ENCODE peak calls at places on chromosome 18, in five cellular contexts. One of them, this sample, is unnamed. For H3K4me1, the result is how much of the 10 kb centered on the place peaks cover.

GRCh38 chr18:34626404-34627137 is 83.5 kb upstream of the DTNA start:
- DNase-seq in mammary epithelial cell: peak
- DNase-seq in aorta: no peak
- DNase-seq in Peyer's patch: no peak
- DNase-seq in CD4-positive, CD25-positive, alpha-beta regulatory T cell: no peak
- DNase-seq in this sample: no peak

GRCh38 chr18:27844416-27844792 is 332.5 kb downstream of the CDH2 start:
- DNase-seq in mammary epithelial cell: peak
- DNase-seq in aorta: no peak
- DNase-seq in Peyer's patch: no peak
- DNase-seq in CD4-positive, CD25-positive, alpha-beta regulatory T cell: no peak
- DNase-seq in this sample: no peak

GRCh38 chr18:6593142-6593889 is 136.2 kb upstream of the ARHGAP28 start:
- DNase-seq in mammary epithelial cell: no peak
- DNase-seq in aorta: no peak
- DNase-seq in Peyer's patch: no peak
- DNase-seq in CD4-positive, CD25-positive, alpha-beta regulatory T cell: no peak
- DNase-seq in this sample: no peak

GRCh38 chr18:37729715-37730114 is 164.1 kb upstream of the CELF4 start:
- DNase-seq in mammary epithelial cell: peak
- DNase-seq in aorta: no peak
- DNase-seq in Peyer's patch: no peak
- DNase-seq in CD4-positive, CD25-positive, alpha-beta regulatory T cell: no peak
- DNase-seq in this sample: no peak

GRCh38 chr18:45295388-45295787 is 319.9 kb upstream of the SLC14A2 start:
- DNase-seq in mammary epithelial cell: no peak
- DNase-seq in aorta: no peak
- DNase-seq in Peyer's patch: no peak
- DNase-seq in CD4-positive, CD25-positive, alpha-beta regulatory T cell: no peak
- DNase-seq in this sample: no peak

GRCh38 chr18:54883816-54884604 is 55.7 kb downstream of the RAB27B start:
- DNase-seq in mammary epithelial cell: no peak
- DNase-seq in aorta: no peak
- DNase-seq in Peyer's patch: no peak
- DNase-seq in CD4-positive, CD25-positive, alpha-beta regulatory T cell: no peak
- DNase-seq in this sample: no peak

GRCh38 chr18:63887424-63887823 is at the start of gene SERPINB2:
- DNase-seq in mammary epithelial cell: peak
- DNase-seq in aorta: no peak
- DNase-seq in Peyer's patch: no peak
- DNase-seq in CD4-positive, CD25-positive, alpha-beta regulatory T cell: no peak
- DNase-seq in this sample: no peak

GRCh38 chr18:24400587-24400986 is 3.0 kb upstream of the OSBPL1A start:
- DNase-seq in mammary epithelial cell: no peak
- DNase-seq in aorta: no peak
- DNase-seq in Peyer's patch: no peak
- DNase-seq in CD4-positive, CD25-positive, alpha-beta regulatory T cell: no peak
- DNase-seq in this sample: no peak

GRCh38 chr18:1488957-1489356 is 584.3 kb downstream of the ADCYAP1 start:
- DNase-seq in mammary epithelial cell: no peak
- DNase-seq in aorta: no peak
- DNase-seq in Peyer's patch: no peak
- DNase-seq in CD4-positive, CD25-positive, alpha-beta regulatory T cell: no peak
- DNase-seq in this sample: no peak

GRCh38 chr18:36516726-36517125 is 219.2 kb downstream of the FHOD3 start:
- DNase-seq in mammary epithelial cell: no peak
- DNase-seq in aorta: no peak
- DNase-seq in Peyer's patch: no peak
- DNase-seq in CD4-positive, CD25-positive, alpha-beta regulatory T cell: no peak
- DNase-seq in this sample: no peak

GRCh38 chr18:11004294-11004693 is 145.1 kb downstream of the PIEZO2 start:
- DNase-seq in mammary epithelial cell: no peak
- DNase-seq in aorta: no peak
- DNase-seq in Peyer's patch: no peak
- DNase-seq in CD4-positive, CD25-positive, alpha-beta regulatory T cell: no peak
- DNase-seq in this sample: no peak

GRCh38 chr18:46215902-46216723 is 111.9 kb downstream of the HAUS1 start:
- DNase-seq in mammary epithelial cell: no peak
- DNase-seq in aorta: no peak
- DNase-seq in Peyer's patch: no peak
- DNase-seq in CD4-positive, CD25-positive, alpha-beta regulatory T cell: no peak
- DNase-seq in this sample: no peak

GRCh38 chr18:76982038-76982437 is 150.5 kb downstream of the MBP start:
- DNase-seq in mammary epithelial cell: no peak
- DNase-seq in aorta: no peak
- DNase-seq in Peyer's patch: peak
- DNase-seq in CD4-positive, CD25-positive, alpha-beta regulatory T cell: no peak
- DNase-seq in this sample: no peak

GRCh38 chr18:5868218-5868904 is 27.0 kb downstream of the TMEM200C start:
- DNase-seq in mammary epithelial cell: peak
- DNase-seq in aorta: peak
- DNase-seq in Peyer's patch: no peak
- DNase-seq in CD4-positive, CD25-positive, alpha-beta regulatory T cell: no peak
- DNase-seq in this sample: no peak

GRCh38 chr18:41747723-41748242 is 207.3 kb upstream of the PIK3C3 start:
- DNase-seq in mammary epithelial cell: no peak
- DNase-seq in aorta: no peak
- DNase-seq in Peyer's patch: no peak
- DNase-seq in CD4-positive, CD25-positive, alpha-beta regulatory T cell: no peak
- DNase-seq in this sample: no peak

GRCh38 chr18:48412339-48412929 is 3.3 kb upstream of the ZBTB7C start:
- DNase-seq in mammary epithelial cell: no peak
- DNase-seq in aorta: no peak
- DNase-seq in Peyer's patch: no peak
- DNase-seq in CD4-positive, CD25-positive, alpha-beta regulatory T cell: no peak
- DNase-seq in this sample: no peak

GRCh38 chr18:13713455-13714055 is 12.8 kb downstream of the FAM210A start:
- DNase-seq in mammary epithelial cell: no peak
- DNase-seq in aorta: no peak
- DNase-seq in Peyer's patch: no peak
- DNase-seq in CD4-positive, CD25-positive, alpha-beta regulatory T cell: no peak
- DNase-seq in this sample: no peak

GRCh38 chr18:42192251-42193248 is 237.5 kb downstream of the PIK3C3 start:
- DNase-seq in mammary epithelial cell: peak
- DNase-seq in aorta: no peak
- DNase-seq in Peyer's patch: no peak
- DNase-seq in CD4-positive, CD25-positive, alpha-beta regulatory T cell: no peak
- DNase-seq in this sample: no peak

DNA sequence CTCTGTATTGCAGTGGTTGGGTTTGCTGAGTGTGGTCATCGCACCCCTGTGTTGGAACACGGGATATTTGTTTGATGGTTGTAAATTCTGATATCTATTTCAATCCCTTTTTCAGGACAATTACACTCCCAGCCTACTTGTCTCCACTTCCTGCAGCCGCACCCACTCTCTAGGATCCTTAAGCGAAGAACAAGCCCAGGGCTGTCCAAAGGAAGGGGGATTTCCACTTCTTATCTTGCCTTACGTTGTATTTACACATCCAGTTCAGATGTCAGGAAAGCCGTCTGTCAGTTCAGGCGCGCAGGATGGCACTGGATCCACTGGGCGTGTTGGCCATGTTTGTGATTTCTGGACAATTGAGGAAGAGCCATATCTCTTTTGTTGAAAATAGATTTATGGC is 834.5 kb upstream of the SALL3 start:
- DNase-seq in mammary epithelial cell: no peak
- DNase-seq in aorta: no peak
- DNase-seq in Peyer's patch: no peak
- DNase-seq in CD4-positive, CD25-positive, alpha-beta regulatory T cell: no peak
- DNase-seq in this sample: no peak
- H3K27ac ChIP-seq in mammary epithelial cell: no peak
- H3K27ac ChIP-seq in aorta: no peak
- H3K27ac ChIP-seq in Peyer's patch: no peak
- H3K27ac ChIP-seq in CD4-positive, CD25-positive, alpha-beta regulatory T cell: no peak
- H3K27ac ChIP-seq in this sample: no peak

GRCh38 chr18:49490246-49490762 is 3.3 kb upstream of the C18orf32 start:
- DNase-seq in mammary epithelial cell: no peak
- DNase-seq in aorta: no peak
- DNase-seq in Peyer's patch: no peak
- DNase-seq in CD4-positive, CD25-positive, alpha-beta regulatory T cell: no peak
- DNase-seq in this sample: no peak
- H3K4me1 ChIP-seq in mammary epithelial cell: under half
- H3K4me1 ChIP-seq in aorta: under half
- H3K4me1 ChIP-seq in Peyer's patch: under half
- H3K4me1 ChIP-seq in CD4-positive, CD25-positive, alpha-beta regulatory T cell: half or more
- H3K4me1 ChIP-seq in this sample: under half

DNA sequence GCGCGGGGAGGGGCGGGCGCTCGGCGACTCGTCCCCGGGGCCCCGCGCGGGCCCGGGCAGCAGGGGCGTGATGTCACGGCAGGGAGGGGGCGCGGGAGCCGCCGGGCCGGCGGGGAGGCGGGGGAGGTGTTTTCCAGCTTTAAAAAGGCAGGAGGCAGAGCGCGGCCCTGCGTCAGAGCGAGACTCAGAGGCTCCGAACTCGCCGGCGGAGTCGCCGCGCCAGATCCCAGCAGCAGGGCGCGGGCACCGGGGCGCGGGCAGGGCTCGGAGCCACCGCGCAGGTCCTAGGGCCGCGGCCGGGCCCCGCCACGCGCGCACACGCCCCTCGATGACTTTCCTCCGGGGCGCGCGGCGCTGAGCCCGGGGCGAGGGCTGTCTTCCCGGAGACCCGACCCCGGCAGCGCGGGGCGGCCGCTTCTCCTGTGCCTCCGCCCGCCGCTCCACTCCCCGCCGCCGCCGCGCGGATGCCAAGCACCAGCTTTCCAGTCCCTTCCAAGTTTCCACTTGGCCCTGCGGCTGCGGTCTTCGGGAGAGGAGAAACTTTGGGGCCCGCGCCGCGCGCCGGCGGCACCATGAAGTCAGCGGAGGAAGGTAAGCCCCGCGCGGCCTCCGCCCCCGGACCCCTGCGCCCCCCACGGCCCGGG is at the start of gene NFATC1:
- DNase-seq in mammary epithelial cell: peak
- DNase-seq in aorta: peak
- DNase-seq in Peyer's patch: peak
- DNase-seq in CD4-positive, CD25-positive, alpha-beta regulatory T cell: peak
- DNase-seq in this sample: peak
- H3K27ac ChIP-seq in mammary epithelial cell: no peak
- H3K27ac ChIP-seq in aorta: peak
- H3K27ac ChIP-seq in Peyer's patch: peak
- H3K27ac ChIP-seq in CD4-positive, CD25-positive, alpha-beta regulatory T cell: peak
- H3K27ac ChIP-seq in this sample: peak

GRCh38 chr18:22844184-22844583 is 88.9 kb upstream of the RBBP8 start:
- DNase-seq in mammary epithelial cell: peak
- DNase-seq in aorta: no peak
- DNase-seq in Peyer's patch: no peak
- DNase-seq in CD4-positive, CD25-positive, alpha-beta regulatory T cell: no peak
- DNase-seq in this sample: no peak
- H3K4me1 ChIP-seq in mammary epithelial cell: half or more
- H3K4me1 ChIP-seq in aorta: under half
- H3K4me1 ChIP-seq in Peyer's patch: under half
- H3K4me1 ChIP-seq in CD4-positive, CD25-positive, alpha-beta regulatory T cell: under half
- H3K4me1 ChIP-seq in this sample: under half

GRCh38 chr18:58965930-58966662 is 101.4 kb downstream of the ZNF532 start:
- DNase-seq in mammary epithelial cell: no peak
- DNase-seq in aorta: no peak
- DNase-seq in Peyer's patch: no peak
- DNase-seq in CD4-positive, CD25-positive, alpha-beta regulatory T cell: no peak
- DNase-seq in this sample: no peak
- H3K27ac ChIP-seq in mammary epithelial cell: no peak
- H3K27ac ChIP-seq in aorta: peak
- H3K27ac ChIP-seq in Peyer's patch: no peak
- H3K27ac ChIP-seq in CD4-positive, CD25-positive, alpha-beta regulatory T cell: no peak
- H3K27ac ChIP-seq in this sample: no peak

GRCh38 chr18:43534511-43534910 is 257.2 kb upstream of the SYT4 start:
- DNase-seq in mammary epithelial cell: peak
- DNase-seq in aorta: no peak
- DNase-seq in Peyer's patch: no peak
- DNase-seq in CD4-positive, CD25-positive, alpha-beta regulatory T cell: no peak
- DNase-seq in this sample: no peak
- H3K4me1 ChIP-seq in mammary epithelial cell: under half
- H3K4me1 ChIP-seq in aorta: under half
- H3K4me1 ChIP-seq in Peyer's patch: under half
- H3K4me1 ChIP-seq in CD4-positive, CD25-positive, alpha-beta regulatory T cell: under half
- H3K4me1 ChIP-seq in this sample: under half

GRCh38 chr18:62870643-62871042 is 155.3 kb downstream of the PHLPP1 start:
- DNase-seq in mammary epithelial cell: no peak
- DNase-seq in aorta: no peak
- DNase-seq in Peyer's patch: no peak
- DNase-seq in CD4-positive, CD25-positive, alpha-beta regulatory T cell: no peak
- DNase-seq in this sample: no peak

GRCh38 chr18:62868645-62869044 is 153.3 kb downstream of the PHLPP1 start:
- DNase-seq in mammary epithelial cell: no peak
- DNase-seq in aorta: no peak
- DNase-seq in Peyer's patch: no peak
- DNase-seq in CD4-positive, CD25-positive, alpha-beta regulatory T cell: no peak
- DNase-seq in this sample: no peak

GRCh38 chr18:62865498-62865897 is 150.2 kb downstream of the PHLPP1 start:
- DNase-seq in mammary epithelial cell: no peak
- DNase-seq in aorta: no peak
- DNase-seq in Peyer's patch: no peak
- DNase-seq in CD4-positive, CD25-positive, alpha-beta regulatory T cell: no peak
- DNase-seq in this sample: no peak

GRCh38 chr18:62867521-62867920 is 152.2 kb downstream of the PHLPP1 start:
- DNase-seq in mammary epithelial cell: no peak
- DNase-seq in aorta: no peak
- DNase-seq in Peyer's patch: no peak
- DNase-seq in CD4-positive, CD25-positive, alpha-beta regulatory T cell: no peak
- DNase-seq in this sample: no peak

DNA sequence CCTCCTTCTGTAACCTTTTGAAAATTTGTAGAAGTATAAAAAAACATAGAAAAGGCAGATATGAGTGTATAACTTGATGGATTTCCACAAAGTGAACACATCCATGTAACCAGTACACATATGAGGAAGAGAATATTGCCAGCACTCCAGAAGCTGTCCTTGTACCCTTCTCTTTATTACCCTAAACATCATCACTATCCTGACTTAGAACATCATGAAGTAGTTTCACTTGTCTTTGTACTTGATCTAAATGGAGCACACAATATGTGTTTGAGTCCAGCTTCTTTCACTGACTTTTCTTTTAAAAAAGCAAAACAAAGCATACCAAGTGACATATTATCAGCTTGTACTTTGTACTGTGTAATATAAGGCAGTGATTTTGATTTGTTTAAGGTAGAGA is 154.0 kb downstream of the PHLPP1 start:
- DNase-seq in mammary epithelial cell: no peak
- DNase-seq in aorta: no peak
- DNase-seq in Peyer's patch: no peak
- DNase-seq in CD4-positive, CD25-positive, alpha-beta regulatory T cell: no peak
- DNase-seq in this sample: no peak
- H3K27ac ChIP-seq in mammary epithelial cell: no peak
- H3K27ac ChIP-seq in aorta: no peak
- H3K27ac ChIP-seq in Peyer's patch: no peak
- H3K27ac ChIP-seq in CD4-positive, CD25-positive, alpha-beta regulatory T cell: peak
- H3K27ac ChIP-seq in this sample: no peak

DNA sequence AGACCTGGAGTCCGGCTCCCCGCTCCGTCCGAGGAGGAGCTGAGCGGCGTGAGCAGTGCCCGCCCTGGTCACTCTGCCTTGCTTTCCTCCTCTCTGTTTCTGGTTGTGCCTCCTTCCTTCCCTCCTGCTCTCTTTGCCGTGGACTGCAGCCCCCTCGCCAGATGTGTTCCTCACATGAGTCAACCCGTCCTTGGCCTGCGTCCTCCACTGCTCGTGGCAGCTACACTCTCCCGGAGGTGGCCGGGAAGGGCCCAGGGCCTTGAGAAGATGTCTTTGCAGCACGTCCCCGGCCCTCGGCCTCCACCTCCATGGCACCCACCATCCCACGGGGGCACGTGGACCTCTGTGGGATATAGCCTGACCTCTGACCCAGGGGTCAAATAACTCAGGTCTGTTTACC is 42.4 kb downstream of the NFATC1 start:
- DNase-seq in mammary epithelial cell: no peak
- DNase-seq in aorta: no peak
- DNase-seq in Peyer's patch: no peak
- DNase-seq in CD4-positive, CD25-positive, alpha-beta regulatory T cell: no peak
- DNase-seq in this sample: no peak
- H3K4me1 ChIP-seq in mammary epithelial cell: under half
- H3K4me1 ChIP-seq in aorta: under half
- H3K4me1 ChIP-seq in Peyer's patch: under half
- H3K4me1 ChIP-seq in CD4-positive, CD25-positive, alpha-beta regulatory T cell: under half
- H3K4me1 ChIP-seq in this sample: under half

GRCh38 chr18:58583569-58583968 is 45.3 kb downstream of the ALPK2 start:
- DNase-seq in mammary epithelial cell: no peak
- DNase-seq in aorta: no peak
- DNase-seq in Peyer's patch: no peak
- DNase-seq in CD4-positive, CD25-positive, alpha-beta regulatory T cell: no peak
- DNase-seq in this sample: no peak
- H3K27ac ChIP-seq in mammary epithelial cell: no peak
- H3K27ac ChIP-seq in aorta: no peak
- H3K27ac ChIP-seq in Peyer's patch: no peak
- H3K27ac ChIP-seq in CD4-positive, CD25-positive, alpha-beta regulatory T cell: no peak
- H3K27ac ChIP-seq in this sample: no peak